ENCODE peak calls at places on chromosomes 5 and 9, in ten cellular contexts. One of them, this sample, is unnamed.

GRCh38 chr5:159156839-159157238 is 52.5 kb downstream of the RNF145 start:
- DNase-seq in fibroblast of lung: peak
- DNase-seq in endothelial cell: peak
- DNase-seq in uterus: no peak
- DNase-seq in foreskin fibroblast: peak
- DNase-seq in ovary: no peak
- DNase-seq in brain microvascular endothelial cell: peak
- DNase-seq in left ventricle myocardium inferior: no peak
- DNase-seq in naive B cell: peak
- DNase-seq in A549: peak
- DNase-seq in this sample: peak

GRCh38 chr5:111237470-111237869 is 13.3 kb downstream of the CAMK4 start:
- DNase-seq in left ventricle myocardium inferior: no peak
- DNase-seq in uterus: no peak
- DNase-seq in foreskin fibroblast: no peak
- DNase-seq in ovary: no peak
- DNase-seq in fibroblast of lung: peak
- DNase-seq in endothelial cell: no peak
- DNase-seq in A549: no peak
- DNase-seq in naive B cell: no peak
- DNase-seq in brain microvascular endothelial cell: no peak
- DNase-seq in this sample: no peak

GRCh38 chr5:133682496-133682895 is 70.2 kb upstream of the FSTL4 start:
- DNase-seq in left ventricle myocardium inferior: no peak
- DNase-seq in A549: no peak
- DNase-seq in endothelial cell: no peak
- DNase-seq in uterus: no peak
- DNase-seq in foreskin fibroblast: no peak
- DNase-seq in ovary: no peak
- DNase-seq in brain microvascular endothelial cell: no peak
- DNase-seq in naive B cell: no peak
- DNase-seq in fibroblast of lung: no peak
- DNase-seq in this sample: no peak

GRCh38 chr9:99400184-99400731 is 178.2 kb downstream of the SEC61B start:
- DNase-seq in fibroblast of lung: no peak
- DNase-seq in naive B cell: no peak
- DNase-seq in left ventricle myocardium inferior: peak
- DNase-seq in foreskin fibroblast: no peak
- DNase-seq in ovary: no peak
- DNase-seq in endothelial cell: no peak
- DNase-seq in A549: no peak
- DNase-seq in brain microvascular endothelial cell: peak
- DNase-seq in uterus: no peak
- DNase-seq in this sample: no peak

GRCh38 chr9:113567361-113568080 is 104.0 kb downstream of the RGS3 start:
- DNase-seq in brain microvascular endothelial cell: no peak
- DNase-seq in left ventricle myocardium inferior: peak
- DNase-seq in foreskin fibroblast: no peak
- DNase-seq in fibroblast of lung: no peak
- DNase-seq in A549: no peak
- DNase-seq in uterus: peak
- DNase-seq in endothelial cell: no peak
- DNase-seq in ovary: no peak
- DNase-seq in naive B cell: no peak
- DNase-seq in this sample: no peak

GRCh38 chr5:137619191-137619870 is 116.6 kb downstream of the KLHL3 start:
- DNase-seq in ovary: no peak
- DNase-seq in left ventricle myocardium inferior: peak
- DNase-seq in uterus: peak
- DNase-seq in brain microvascular endothelial cell: peak
- DNase-seq in A549: no peak
- DNase-seq in endothelial cell: no peak
- DNase-seq in fibroblast of lung: peak
- DNase-seq in naive B cell: no peak
- DNase-seq in foreskin fibroblast: peak
- DNase-seq in this sample: peak

GRCh38 chr5:39076757-39077475 is 2.7 kb upstream of the RICTOR start:
- DNase-seq in brain microvascular endothelial cell: no peak
- DNase-seq in foreskin fibroblast: peak
- DNase-seq in naive B cell: peak
- DNase-seq in uterus: no peak
- DNase-seq in endothelial cell: no peak
- DNase-seq in A549: peak
- DNase-seq in fibroblast of lung: peak
- DNase-seq in left ventricle myocardium inferior: no peak
- DNase-seq in ovary: no peak
- DNase-seq in this sample: peak

GRCh38 chr9:18023332-18023731 is 444.5 kb downstream of the SH3GL2 start:
- DNase-seq in fibroblast of lung: no peak
- DNase-seq in ovary: no peak
- DNase-seq in A549: no peak
- DNase-seq in endothelial cell: no peak
- DNase-seq in naive B cell: no peak
- DNase-seq in uterus: no peak
- DNase-seq in brain microvascular endothelial cell: peak
- DNase-seq in foreskin fibroblast: no peak
- DNase-seq in left ventricle myocardium inferior: no peak
- DNase-seq in this sample: no peak

GRCh38 chr9:29126783-29127182 is 1553.5 kb upstream of the C9orf72 start:
- DNase-seq in endothelial cell: no peak
- DNase-seq in brain microvascular endothelial cell: no peak
- DNase-seq in foreskin fibroblast: no peak
- DNase-seq in left ventricle myocardium inferior: no peak
- DNase-seq in ovary: no peak
- DNase-seq in A549: no peak
- DNase-seq in uterus: no peak
- DNase-seq in naive B cell: no peak
- DNase-seq in fibroblast of lung: no peak
- DNase-seq in this sample: no peak